ENCODE peak calls at places on chromosomes 12 and 14, in seven cellular contexts. V, A, U, O, F, X and S are unnamed samples.

GRCh38 chr14:58750321-58751269 is 112.8 kb downstream of the DACT1 start:
- DNase-seq in U (no peak), V (no peak), O (no peak), F (peak; percentile 34), A (no peak), X (no peak), S (no peak)

GRCh38 chr12:57734586-57734985 is 4.0 kb downstream of the AGAP2 start:
- DNase-seq in X (no peak), F (no peak), O (no peak), V (no peak), U (peak; percentile 19), A (no peak), S (no peak)

GRCh38 chr14:102184678-102185040 is 45.0 kb downstream of the WDR20 start:
- DNase-seq in U (no peak), V (no peak), F (no peak), A (no peak), X (no peak), O (no peak), S (no peak)

GRCh38 chr12:116532986-116533342 is 26.2 kb upstream of the MAP1LC3B2 start:
- DNase-seq in U (no peak), A (no peak), F (no peak), V (no peak), O (no peak), X (no peak), S (no peak)

GRCh38 chr12:114316076-114316475 is 89.9 kb downstream of the TBX5 start:
- DNase-seq in O (no peak), A (no peak), U (no peak), V (no peak), F (no peak), X (no peak), S (no peak)

GRCh38 chr12:67355428-67356385 is 86.5 kb downstream of the CAND1 start:
- DNase-seq in X (no peak), A (no peak), V (no peak), O (no peak), U (no peak), F (no peak), S (no peak)

GRCh38 chr12:56080556-56081138 is 682 bp downstream of the ERBB3 start:
- DNase-seq in A (no peak), V (peak; percentile 70), U (no peak), O (no peak), X (no peak), F (peak; percentile 81), S (no peak)

GRCh38 chr12:69239922-69240624 is 704 bp downstream of the CPSF6 start:
- DNase-seq in O (no peak), F (peak; percentile 55), U (peak; percentile 74), X (no peak), A (no peak), V (peak; percentile 47), S (peak; percentile 39)

GRCh38 chr12:58819345-58819744 is 101.0 kb downstream of the LRIG3 start:
- DNase-seq in F (no peak), X (no peak), U (no peak), A (no peak), O (no peak), V (no peak), S (no peak)

GRCh38 chr12:19186722-19187661 is 57.5 kb downstream of the PLEKHA5 start:
- DNase-seq in U (no peak), X (no peak), F (no peak), O (no peak), A (no peak), V (no peak), S (no peak)

GRCh38 chr12:3138896-3139590 is 61.9 kb downstream of the TSPAN9 start:
- DNase-seq in F (no peak), O (no peak), U (no peak), V (no peak), X (no peak), A (no peak), S (no peak)

GRCh38 chr12:101747695-101748094 is 8.4 kb upstream of the SYCP3 start:
- DNase-seq in X (no peak), U (no peak), A (no peak), V (no peak), F (no peak), O (no peak), S (no peak)

GRCh38 chr12:6201775-6202292 is 1.6 kb downstream of the CD9 start:
- DNase-seq in A (no peak), X (no peak), F (no peak), V (no peak), U (no peak), O (no peak), S (no peak)

GRCh38 chr12:42589465-42590323 is at the start of gene PRICKLE1:
- DNase-seq in F (peak; percentile 20), A (peak; percentile 54), X (no peak), V (peak; percentile 47), U (peak; percentile 62), O (peak; percentile 43), S (no peak)

GRCh38 chr14:78752789-78753188 is 582.6 kb downstream of the NRXN3 start:
- DNase-seq in F (peak; percentile 14), X (no peak), O (no peak), A (no peak), U (no peak), V (no peak), S (no peak)

GRCh38 chr12:39605996-39606395 is 13.6 kb downstream of the ABCD2 start:
- DNase-seq in X (no peak), U (no peak), O (no peak), F (no peak), V (no peak), A (no peak), S (no peak)

GRCh38 chr14:86221000-86221399 is 691.1 kb downstream of the FLRT2 start:
- DNase-seq in X (no peak), U (no peak), O (no peak), A (no peak), F (no peak), V (no peak), S (no peak)

GRCh38 chr14:32509632-32510187 is 180.6 kb downstream of the AKAP6 start:
- DNase-seq in F (peak; percentile 19), X (no peak), A (no peak), O (no peak), U (peak; percentile 70), V (peak; percentile 30), S (peak; percentile 89)

GRCh38 chr14:105337966-105338365 is 23.4 kb downstream of the PACS2 start:
- DNase-seq in O (no peak), X (no peak), F (no peak), U (peak; percentile 62), V (peak; percentile 55), A (no peak), S (no peak)

GRCh38 chr12:91326043-91327027 is 143.7 kb upstream of the DCN start:
- DNase-seq in V (peak; percentile 33), F (peak; percentile 19), U (no peak), A (peak; percentile 1), X (no peak), O (peak; percentile 0), S (no peak)

GRCh38 chr12:119730381-119730780 is 62.4 kb downstream of the PRKAB1 start:
- DNase-seq in A (no peak), V (no peak), U (no peak), F (no peak), X (no peak), O (no peak), S (no peak)
- TF ChIP-seq POLR2AphosphoS5 in A (no peak), V (no peak), U (no peak), F (no peak), X (no peak), O (no peak), S (no peak)

GRCh38 chr12:89451876-89452275 is 72.7 kb downstream of the GALNT4 start:
- DNase-seq in X (no peak), V (no peak), F (peak; percentile 25), O (no peak), A (no peak), U (no peak), S (no peak)
- TF ChIP-seq POLR2AphosphoS5 in X (peak; percentile 51), V (no peak), F (no peak), O (no peak), A (no peak), U (no peak), S (no peak)

GRCh38 chr14:26841361-26841760 is 243.5 kb upstream of the NOVA1 start:
- DNase-seq in A (no peak), O (no peak), U (no peak), F (no peak), X (no peak), V (no peak), S (no peak)

GRCh38 chr14:26845106-26845818 is 247.4 kb upstream of the NOVA1 start:
- DNase-seq in V (no peak), U (no peak), O (no peak), A (no peak), X (no peak), F (no peak), S (no peak)

GRCh38 chr14:26846388-26846787 is 248.6 kb upstream of the NOVA1 start:
- DNase-seq in U (no peak), O (no peak), X (no peak), F (no peak), V (no peak), A (no peak), S (no peak)

GRCh38 chr14:26839481-26839880 is 241.6 kb upstream of the NOVA1 start:
- DNase-seq in O (no peak), V (no peak), X (no peak), A (no peak), F (no peak), U (no peak), S (no peak)

DNA sequence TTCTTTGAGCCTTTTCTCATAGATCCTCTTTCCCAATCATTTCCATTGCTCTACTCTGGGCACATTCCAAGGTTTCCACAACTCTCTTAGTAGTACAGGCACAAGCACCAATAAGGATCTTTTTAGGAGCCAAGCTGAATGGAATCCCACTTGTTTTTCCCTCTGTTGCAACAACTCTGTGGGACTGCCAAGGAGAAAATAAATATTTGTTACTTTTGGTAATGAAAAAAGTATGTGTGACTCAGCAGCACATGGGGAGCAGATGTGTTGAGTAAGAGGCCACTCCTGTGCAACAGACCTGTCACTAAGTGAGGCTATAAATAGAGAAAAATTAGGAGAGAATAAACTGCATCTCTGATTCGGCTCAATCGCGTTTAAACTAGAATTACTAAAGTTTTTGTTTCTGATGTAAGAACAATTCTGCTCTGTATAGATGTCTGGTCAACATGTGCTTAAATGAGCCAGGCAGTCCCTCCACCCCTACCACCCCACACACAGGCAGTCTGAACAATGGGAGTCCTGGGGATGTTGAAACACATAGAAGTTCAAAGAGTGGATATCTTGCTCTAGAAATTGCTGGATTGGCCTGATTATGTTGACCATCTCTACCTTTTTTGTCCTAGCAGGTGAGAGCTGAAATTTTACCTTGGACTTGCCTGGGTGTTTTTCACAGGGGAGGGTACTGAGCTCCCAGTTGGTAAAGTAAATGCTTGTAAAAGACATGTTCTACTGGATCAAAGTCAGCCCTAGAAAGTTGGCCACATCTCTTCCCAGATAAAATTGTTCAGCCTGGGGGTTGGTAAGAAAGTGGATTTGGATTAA is 244.3 kb upstream of the NOVA1 start:
- DNase-seq in F (peak; percentile 14), X (no peak), U (peak; percentile 80), V (peak; percentile 26), O (no peak), A (no peak), S (peak; percentile 31)
- TF ChIP-seq POLR2AphosphoS5 in F (peak; percentile 79), X (peak; percentile 43), U (peak; percentile 53), V (peak; percentile 44), O (no peak), A (no peak), S (peak; percentile 95)

DNA sequence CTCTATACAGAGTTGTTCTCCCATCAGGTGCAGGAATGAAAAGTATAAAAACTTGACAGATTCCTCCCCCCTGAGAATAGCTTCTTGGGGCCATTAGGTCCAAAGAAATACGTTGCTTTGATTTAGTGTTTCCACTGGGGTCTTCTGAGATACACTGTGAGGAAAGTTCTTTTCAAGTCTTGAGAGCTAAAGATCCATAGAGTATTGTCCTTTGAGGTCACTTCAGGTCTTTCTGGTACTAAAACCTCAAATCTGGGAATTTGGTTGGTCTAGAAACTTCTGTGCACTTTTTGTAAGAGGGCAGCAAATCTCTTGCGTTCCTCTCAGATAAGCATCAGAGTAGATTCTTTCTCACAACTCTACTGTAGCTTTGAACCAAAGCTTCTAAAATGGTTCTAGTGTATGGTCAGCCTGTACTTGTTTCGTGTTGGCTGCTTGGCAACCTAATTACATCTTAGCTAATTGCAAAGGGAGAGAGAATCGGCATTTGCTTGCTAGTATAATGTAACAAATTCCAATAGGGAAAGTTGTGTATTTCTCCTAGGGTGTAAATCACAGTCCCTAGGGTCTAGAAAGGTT is 10.0 kb downstream of the SRSF5 start:
- DNase-seq in F (no peak), U (no peak), A (no peak), V (no peak), O (no peak), X (no peak), S (no peak)
- TF ChIP-seq POLR2AphosphoS5 in F (no peak), U (no peak), A (peak; percentile 73), V (no peak), O (peak; percentile 31), X (no peak), S (no peak)